ENCODE peak calls at places on chromosomes 3 and 15, in seven cellular contexts. One of them, this sample, is unnamed. For H3K4me1, the result is how much of the 10 kb centered on the place peaks cover.

GRCh38 chr15:94230886-94231727 is at the start of gene MCTP2:
- DNase-seq in upper lobe of right lung: peak
- DNase-seq in endodermal cell: peak
- DNase-seq in heart left ventricle: peak
- DNase-seq in thyroid gland: peak
- DNase-seq in ovary: peak
- DNase-seq in uterus: peak
- DNase-seq in this sample: peak

GRCh38 chr3:181292984-181293383 is 303.4 kb upstream of the DNAJC19 start:
- DNase-seq in upper lobe of right lung: no peak
- DNase-seq in endodermal cell: no peak
- DNase-seq in heart left ventricle: no peak
- DNase-seq in thyroid gland: no peak
- DNase-seq in ovary: no peak
- DNase-seq in uterus: no peak
- DNase-seq in this sample: no peak

GRCh38 chr3:133927543-133928066 is 31.9 kb upstream of the RAB6B start:
- DNase-seq in upper lobe of right lung: peak
- DNase-seq in endodermal cell: peak
- DNase-seq in heart left ventricle: peak
- DNase-seq in thyroid gland: peak
- DNase-seq in ovary: peak
- DNase-seq in uterus: peak
- DNase-seq in this sample: peak

GRCh38 chr3:12027199-12027598 is 23.0 kb downstream of the SYN2 start:
- DNase-seq in upper lobe of right lung: no peak
- DNase-seq in endodermal cell: no peak
- DNase-seq in heart left ventricle: no peak
- DNase-seq in thyroid gland: no peak
- DNase-seq in ovary: no peak
- DNase-seq in uterus: no peak
- DNase-seq in this sample: no peak

GRCh38 chr3:12175844-12176453 is 17.2 kb upstream of the TIMP4 start:
- DNase-seq in upper lobe of right lung: peak
- DNase-seq in endodermal cell: peak
- DNase-seq in heart left ventricle: peak
- DNase-seq in thyroid gland: peak
- DNase-seq in ovary: peak
- DNase-seq in uterus: peak
- DNase-seq in this sample: peak

GRCh38 chr15:74345051-74345450 is 22.4 kb downstream of the CYP11A1 start:
- DNase-seq in upper lobe of right lung: peak
- DNase-seq in endodermal cell: no peak
- DNase-seq in heart left ventricle: no peak
- DNase-seq in thyroid gland: no peak
- DNase-seq in ovary: no peak
- DNase-seq in uterus: no peak
- DNase-seq in this sample: no peak

GRCh38 chr15:69607101-69607500 is 154.5 kb downstream of the RPLP1 start:
- DNase-seq in upper lobe of right lung: no peak
- DNase-seq in endodermal cell: peak
- DNase-seq in heart left ventricle: peak
- DNase-seq in thyroid gland: no peak
- DNase-seq in ovary: no peak
- DNase-seq in uterus: no peak
- DNase-seq in this sample: no peak

GRCh38 chr3:187616307-187616939 is 53.8 kb downstream of the SST start:
- DNase-seq in upper lobe of right lung: no peak
- DNase-seq in endodermal cell: peak
- DNase-seq in heart left ventricle: no peak
- DNase-seq in thyroid gland: peak
- DNase-seq in ovary: no peak
- DNase-seq in uterus: no peak
- DNase-seq in this sample: peak

GRCh38 chr3:18372786-18373405 is 52.2 kb downstream of the SATB1 start:
- DNase-seq in upper lobe of right lung: no peak
- DNase-seq in endodermal cell: no peak
- DNase-seq in heart left ventricle: no peak
- DNase-seq in thyroid gland: no peak
- DNase-seq in ovary: no peak
- DNase-seq in uterus: no peak
- DNase-seq in this sample: no peak

GRCh38 chr15:94383706-94384105 is 152.3 kb downstream of the MCTP2 start:
- DNase-seq in upper lobe of right lung: no peak
- DNase-seq in endodermal cell: no peak
- DNase-seq in heart left ventricle: no peak
- DNase-seq in thyroid gland: no peak
- DNase-seq in ovary: no peak
- DNase-seq in uterus: no peak
- DNase-seq in this sample: no peak

GRCh38 chr15:96416934-96417759 is 86.6 kb downstream of the NR2F2 start:
- DNase-seq in upper lobe of right lung: no peak
- DNase-seq in endodermal cell: peak
- DNase-seq in heart left ventricle: no peak
- DNase-seq in thyroid gland: no peak
- DNase-seq in ovary: peak
- DNase-seq in uterus: peak
- DNase-seq in this sample: no peak

GRCh38 chr3:134803051-134803505 is 8.0 kb downstream of the EPHB1 start:
- DNase-seq in upper lobe of right lung: no peak
- DNase-seq in endodermal cell: peak
- DNase-seq in heart left ventricle: no peak
- DNase-seq in thyroid gland: no peak
- DNase-seq in ovary: no peak
- DNase-seq in uterus: no peak
- DNase-seq in this sample: no peak

GRCh38 chr3:98967758-98968157 is 66.3 kb upstream of the DCBLD2 start:
- DNase-seq in upper lobe of right lung: no peak
- DNase-seq in endodermal cell: no peak
- DNase-seq in heart left ventricle: no peak
- DNase-seq in thyroid gland: no peak
- DNase-seq in ovary: no peak
- DNase-seq in uterus: no peak
- DNase-seq in this sample: no peak

GRCh38 chr3:187062526-187063177 is 76.6 kb downstream of the RPL39L start:
- DNase-seq in upper lobe of right lung: no peak
- DNase-seq in endodermal cell: peak
- DNase-seq in heart left ventricle: no peak
- DNase-seq in thyroid gland: no peak
- DNase-seq in ovary: no peak
- DNase-seq in uterus: no peak
- DNase-seq in this sample: peak

DNA sequence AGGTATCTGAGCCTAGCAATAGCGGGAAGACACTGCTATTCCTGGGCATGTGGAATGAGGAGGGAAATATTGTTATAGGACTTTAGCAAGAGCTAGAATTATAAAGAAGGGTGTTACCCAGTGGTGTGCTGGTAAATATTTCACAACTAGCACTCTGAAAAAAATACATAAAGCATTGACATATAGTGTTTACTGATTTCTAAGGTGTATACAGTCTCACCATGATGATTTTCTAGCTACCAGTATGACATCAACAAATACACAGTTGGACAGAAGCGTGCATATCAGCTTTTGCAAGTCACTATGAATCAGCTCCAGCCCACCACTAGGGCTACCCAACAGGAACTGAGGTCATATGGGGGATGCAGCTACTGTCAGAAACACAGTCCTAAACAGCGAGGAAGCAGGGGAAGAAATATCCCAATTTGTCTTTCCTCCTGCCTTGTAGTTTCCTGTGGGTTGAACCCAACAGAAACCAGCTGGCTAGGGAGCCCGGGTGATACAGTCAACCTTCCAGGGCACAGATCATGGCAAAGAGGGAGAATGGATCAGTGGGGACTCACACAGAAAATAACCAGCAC is 39.6 kb downstream of the HGD start:
- DNase-seq in upper lobe of right lung: no peak
- DNase-seq in endodermal cell: no peak
- DNase-seq in heart left ventricle: no peak
- DNase-seq in thyroid gland: no peak
- DNase-seq in ovary: no peak
- DNase-seq in uterus: no peak
- DNase-seq in this sample: no peak
- TF ChIP-seq CTCF in upper lobe of right lung: no peak
- TF ChIP-seq CTCF in endodermal cell: peak
- TF ChIP-seq CTCF in heart left ventricle: no peak
- TF ChIP-seq CTCF in thyroid gland: no peak
- TF ChIP-seq CTCF in ovary: no peak
- TF ChIP-seq CTCF in uterus: no peak
- TF ChIP-seq CTCF in this sample: no peak

DNA sequence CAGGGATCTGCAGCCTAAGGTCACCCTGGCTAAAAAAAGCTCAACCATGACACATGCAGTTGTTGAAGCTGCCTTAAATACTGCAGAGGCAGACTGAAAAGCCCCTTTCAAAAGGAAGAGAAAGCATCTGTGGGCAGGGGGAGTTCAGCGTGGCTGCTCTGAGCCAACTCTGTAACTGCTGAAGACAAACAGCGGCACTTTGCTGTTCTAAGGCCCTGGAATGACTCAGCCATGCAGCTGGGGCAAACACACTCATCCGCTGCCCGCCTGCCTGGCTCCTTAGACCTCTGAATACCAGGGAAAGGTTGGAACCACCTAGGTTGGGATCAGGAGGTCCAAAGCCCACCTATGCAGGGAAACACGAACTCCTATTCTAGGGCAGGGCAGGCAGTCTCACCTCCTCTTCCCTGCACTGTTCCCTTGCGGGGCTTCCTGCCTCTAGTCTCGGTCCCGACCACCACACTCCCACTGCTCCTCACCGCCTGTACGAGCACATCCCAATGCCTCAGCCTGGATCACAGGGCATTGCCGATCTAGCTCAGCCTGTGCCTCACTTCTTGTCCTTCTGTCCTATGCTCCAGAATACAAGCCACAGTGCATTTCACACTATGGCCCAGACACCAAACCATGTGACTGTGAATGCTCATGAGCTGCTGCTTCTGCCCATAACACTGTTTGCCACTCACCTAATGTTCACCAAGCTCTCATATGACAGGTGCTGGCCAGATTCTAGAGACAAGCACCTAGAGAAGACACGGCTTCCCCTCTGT is 6.6 kb upstream of the MUSTN1 start:
- DNase-seq in upper lobe of right lung: no peak
- DNase-seq in endodermal cell: no peak
- DNase-seq in heart left ventricle: no peak
- DNase-seq in thyroid gland: no peak
- DNase-seq in ovary: no peak
- DNase-seq in uterus: no peak
- DNase-seq in this sample: no peak
- H3K4me1 ChIP-seq in upper lobe of right lung: under half
- H3K4me1 ChIP-seq in endodermal cell: under half
- H3K4me1 ChIP-seq in heart left ventricle: half or more
- H3K4me1 ChIP-seq in thyroid gland: under half
- H3K4me1 ChIP-seq in ovary: under half
- H3K4me1 ChIP-seq in uterus: under half
- H3K4me1 ChIP-seq in this sample: under half

GRCh38 chr3:160434071-160434470 is 15.5 kb downstream of the TRIM59 start:
- DNase-seq in upper lobe of right lung: no peak
- DNase-seq in endodermal cell: no peak
- DNase-seq in heart left ventricle: no peak
- DNase-seq in thyroid gland: no peak
- DNase-seq in ovary: no peak
- DNase-seq in uterus: no peak
- DNase-seq in this sample: no peak
- TF ChIP-seq CTCF in upper lobe of right lung: no peak
- TF ChIP-seq CTCF in endodermal cell: no peak
- TF ChIP-seq CTCF in heart left ventricle: no peak
- TF ChIP-seq CTCF in thyroid gland: no peak
- TF ChIP-seq CTCF in ovary: no peak
- TF ChIP-seq CTCF in uterus: no peak
- TF ChIP-seq CTCF in this sample: no peak

DNA sequence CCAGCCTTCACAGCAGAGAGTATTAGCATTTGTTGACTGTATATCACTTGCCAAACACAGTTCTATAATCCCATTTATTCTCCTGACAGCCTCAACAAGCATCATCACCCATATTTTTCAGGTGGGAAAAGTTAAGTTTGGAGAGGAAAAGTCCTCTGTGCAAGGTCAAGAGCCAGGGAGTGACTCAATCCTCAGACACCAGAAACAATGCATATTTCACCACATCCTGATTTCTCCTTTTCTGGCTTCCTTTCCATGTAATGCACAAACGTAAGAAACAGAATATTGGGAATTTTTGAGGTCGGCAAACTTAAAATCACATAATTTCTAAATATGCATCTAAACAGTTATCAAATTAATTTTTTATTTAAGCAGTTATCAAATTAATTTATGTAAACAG is 116.0 kb upstream of the GADL1 start:
- DNase-seq in upper lobe of right lung: no peak
- DNase-seq in endodermal cell: no peak
- DNase-seq in heart left ventricle: no peak
- DNase-seq in thyroid gland: no peak
- DNase-seq in ovary: no peak
- DNase-seq in uterus: no peak
- DNase-seq in this sample: no peak
- H3K4me1 ChIP-seq in upper lobe of right lung: under half
- H3K4me1 ChIP-seq in endodermal cell: under half
- H3K4me1 ChIP-seq in heart left ventricle: under half
- H3K4me1 ChIP-seq in thyroid gland: under half
- H3K4me1 ChIP-seq in ovary: under half
- H3K4me1 ChIP-seq in uterus: under half
- H3K4me1 ChIP-seq in this sample: under half

This sample was measured in body of pancreas.